ENCODE peak calls at places on chromosomes 16 and 17, in five cellular contexts. K is GM20000; Q is breast epithelium; A is CD8-positive, alpha-beta T cell; M is stomach. G is an unnamed sample.

GRCh38 chr17:49753959-49754391 is 10.0 kb downstream of the FAM117A start:
- DNase-seq in K (no peak), Q (no peak), A (no peak), M (no peak), G (no peak)

GRCh38 chr16:50603206-50604064 is 55.2 kb downstream of the NKD1 start:
- DNase-seq in K (no peak), Q (no peak), A (no peak), M (no peak), G (no peak)

GRCh38 chr17:17350491-17351355 is 47.5 kb downstream of the NT5M start:
- DNase-seq in K (no peak), Q (no peak), A (no peak), M (peak; percentile 13), G (peak; percentile 83)

GRCh38 chr17:27475981-27476895 is 20.0 kb downstream of the KSR1 start:
- DNase-seq in K (no peak), Q (no peak), A (no peak), M (no peak), G (no peak)

GRCh38 chr17:61444831-61445230 is 7.4 kb upstream of the TBX4 start:
- DNase-seq in K (peak; percentile 17), Q (no peak), A (no peak), M (no peak), G (no peak)

GRCh38 chr17:57158795-57159194 is 73.7 kb downstream of the AKAP1 start:
- DNase-seq in K (no peak), Q (no peak), A (no peak), M (no peak), G (no peak)

GRCh38 chr17:45905812-45906211 is 11.5 kb downstream of the MAPT start:
- DNase-seq in K (no peak), Q (no peak), A (no peak), M (no peak), G (no peak)

GRCh38 chr17:46983782-46984181 is 4.7 kb upstream of the RPRML start:
- DNase-seq in K (no peak), Q (no peak), A (no peak), M (no peak), G (no peak)

GRCh38 chr17:13813347-13814240 is 211.9 kb upstream of the HS3ST3A1 start:
- DNase-seq in K (no peak), Q (no peak), A (no peak), M (no peak), G (no peak)

GRCh38 chr16:86504315-86505184 is 5.8 kb upstream of the FOXF1 start:
- DNase-seq in K (no peak), Q (no peak), A (no peak), M (no peak), G (no peak)

GRCh38 chr17:40556884-40557414 is 8.3 kb downstream of the CCR7 start:
- DNase-seq in K (no peak), Q (no peak), A (no peak), M (peak; percentile 23), G (no peak)

GRCh38 chr17:67294451-67295199 is 49.6 kb upstream of the HELZ start:
- DNase-seq in K (no peak), Q (no peak), A (no peak), M (no peak), G (no peak)

GRCh38 chr17:3527896-3528603 is 29.6 kb downstream of the TRPV3 start:
- DNase-seq in K (no peak), Q (no peak), A (no peak), M (no peak), G (peak; percentile 72)

GRCh38 chr17:2798188-2798587 is 1.9 kb downstream of the RAP1GAP2 start:
- DNase-seq in K (no peak), Q (no peak), A (no peak), M (no peak), G (no peak)

GRCh38 chr17:57985675-57985974 is 2.4 kb downstream of the VEZF1 start:
- DNase-seq in K (no peak), Q (no peak), A (no peak), M (no peak), G (no peak)

GRCh38 chr17:50627386-50627781 is 7.3 kb upstream of the ABCC3 start:
- DNase-seq in K (no peak), Q (no peak), A (no peak), M (no peak), G (no peak)

GRCh38 chr17:38466346-38467315 is 38.4 kb downstream of the ARHGAP23 start:
- DNase-seq in K (peak; percentile 18), Q (no peak), A (no peak), M (no peak), G (no peak)

GRCh38 chr17:65254166-65254565 is 117.0 kb downstream of the RGS9 start:
- DNase-seq in K (no peak), Q (no peak), A (no peak), M (no peak), G (no peak)

GRCh38 chr16:7013990-7014389 is 318.7 kb upstream of the RBFOX1 start:
- DNase-seq in K (no peak), Q (no peak), A (no peak), M (no peak), G (no peak)

GRCh38 chr16:9481749-9482148 is 390.3 kb downstream of the HAPSTR1 start:
- DNase-seq in K (no peak), Q (no peak), A (no peak), M (no peak), G (no peak)

GRCh38 chr16:5031601-5032000 is 2.1 kb downstream of the NAGPA start:
- DNase-seq in K (no peak), Q (no peak), A (no peak), M (no peak), G (no peak)

GRCh38 chr17:40819528-40820125 is 2.8 kb downstream of the KRT10 start:
- DNase-seq in K (peak; percentile 10), Q (no peak), A (no peak), M (no peak), G (no peak)

GRCh38 chr16:86218479-86219170 is 291.7 kb upstream of the FOXF1 start:
- DNase-seq in K (no peak), Q (peak; percentile 5), A (no peak), M (no peak), G (peak; percentile 46)

GRCh38 chr17:28904800-28905199 is 1.9 kb upstream of the DHRS13 start:
- DNase-seq in K (no peak), Q (no peak), A (no peak), M (no peak), G (no peak)

GRCh38 chr17:5584971-5585794 is 874 bp upstream of the NLRP1 start:
- DNase-seq in K (no peak), Q (no peak), A (no peak), M (no peak), G (no peak)

GRCh38 chr17:41971721-41972523 is 5.3 kb downstream of the CNP start:
- DNase-seq in K (no peak), Q (no peak), A (no peak), M (no peak), G (peak; percentile 68)

GRCh38 chr17:40485851-40486512 is 15.4 kb downstream of the TNS4 start:
- DNase-seq in K (no peak), Q (no peak), A (no peak), M (no peak), G (no peak)

GRCh38 chr17:149231-149630 is 11.9 kb downstream of the SCGB1C2 start:
- DNase-seq in K (no peak), Q (no peak), A (no peak), M (no peak), G (peak; percentile 22)
- TF ChIP-seq CTCF in K (no peak), Q (no peak), A (no peak), M (no peak), G (peak; percentile 25)

GRCh38 chr17:9287301-9287700 is 266.0 kb downstream of the NTN1 start:
- DNase-seq in K (no peak), Q (no peak), A (no peak), M (no peak), G (no peak)

GRCh38 chr17:9292563-9292941 is 271.2 kb downstream of the NTN1 start:
- DNase-seq in K (no peak), Q (no peak), A (no peak), M (no peak), G (no peak)

GRCh38 chr17:9290226-9290613 is 268.9 kb downstream of the NTN1 start:
- DNase-seq in K (no peak), Q (no peak), A (no peak), M (no peak), G (no peak)

GRCh38 chr17:9294661-9295210 is 273.4 kb downstream of the NTN1 start:
- DNase-seq in K (no peak), Q (no peak), A (no peak), M (no peak), G (no peak)

DNA sequence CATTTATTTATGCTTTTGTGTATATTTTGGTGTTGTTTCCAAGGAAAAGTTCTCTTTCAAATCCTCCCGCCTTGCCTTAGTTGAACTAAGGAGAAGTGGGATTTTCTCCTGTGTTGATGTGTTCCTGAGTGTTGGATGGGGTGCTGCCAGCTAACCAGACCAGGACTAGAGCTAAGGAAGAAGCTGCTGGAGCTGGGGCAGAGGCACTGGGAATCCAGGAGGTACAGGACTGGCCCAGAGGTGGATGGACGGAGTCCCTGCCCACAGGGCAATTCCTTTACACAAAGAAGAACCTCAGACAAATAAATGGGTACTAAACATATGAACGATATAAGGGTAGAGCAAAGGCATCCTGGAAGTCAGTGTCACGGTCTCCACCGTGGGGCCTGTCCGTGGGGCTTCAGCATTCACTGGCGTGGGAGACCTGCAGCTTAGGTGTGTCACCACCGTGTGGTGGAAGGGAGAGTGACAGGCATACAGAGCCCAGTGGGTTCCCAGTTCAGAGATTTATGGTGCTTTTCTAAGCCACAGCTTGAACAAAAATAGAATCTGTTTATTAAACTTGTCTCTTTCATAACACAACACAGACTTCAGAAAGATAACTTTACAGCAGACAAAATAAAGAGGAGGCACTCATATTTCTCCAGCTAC is 270.7 kb downstream of the NTN1 start:
- DNase-seq in K (peak; percentile 60), Q (peak; percentile 55), A (no peak), M (peak; percentile 42), G (no peak)
- TF ChIP-seq CTCF in K (peak; percentile 43), Q (peak; percentile 45), A (peak; percentile 52), M (peak; percentile 40), G (peak; percentile 81)

GRCh38 chr17:80990921-80991644 is 558 bp upstream of the CHMP6 start:
- DNase-seq in K (peak; percentile 30), Q (no peak), A (no peak), M (no peak), G (no peak)

GRCh38 chr17:80992948-80993624 is 1.4 kb downstream of the CHMP6 start:
- DNase-seq in K (peak; percentile 59), Q (no peak), A (no peak), M (no peak), G (no peak)

GRCh38 chr17:80992077-80992947 is 671 bp downstream of the CHMP6 start:
- DNase-seq in K (peak; percentile 71), Q (no peak), A (no peak), M (no peak), G (no peak)

GRCh38 chr17:80989586-80989913 is 2.1 kb upstream of the CHMP6 start:
- DNase-seq in K (peak; percentile 15), Q (no peak), A (no peak), M (no peak), G (no peak)

GRCh38 chr17:80991645-80992076 is at the start of gene CHMP6:
- DNase-seq in K (peak; percentile 96), Q (no peak), A (peak; percentile 58), M (peak; percentile 79), G (no peak)
- TF ChIP-seq CTCF in K (no peak), Q (peak; percentile 20), A (no peak), M (no peak), G (peak; percentile 55)

DNA sequence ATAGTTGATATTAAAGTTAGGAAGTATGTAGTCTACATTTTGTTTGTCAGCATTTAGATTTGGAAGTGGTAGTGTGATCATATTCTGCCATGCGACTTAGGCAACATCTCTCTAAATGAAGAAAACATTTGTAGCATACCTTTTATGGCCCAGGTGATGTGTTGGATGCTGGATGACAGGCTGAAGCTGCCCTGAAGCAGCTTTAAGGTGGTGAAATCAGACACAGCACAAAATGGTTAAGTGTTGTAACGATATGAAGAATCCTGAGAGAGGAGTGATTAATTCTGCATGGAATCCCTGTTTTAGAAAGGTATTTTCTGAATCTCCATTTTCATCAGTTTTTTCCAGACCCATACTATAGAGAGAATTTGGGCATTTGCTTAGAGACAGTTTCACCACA is 28.3 kb downstream of the AATF start:
- DNase-seq in K (no peak), Q (no peak), A (no peak), M (no peak), G (no peak)
- TF ChIP-seq CTCF in K (no peak), Q (no peak), A (no peak), M (no peak), G (no peak)

G was measured in chondrocyte.